ENCODE peak calls at places on chromosome 5, in seven cellular contexts. P, F, U, L, C, W and V are unnamed samples.

GRCh38 chr5:55564716-55565115 is 30.0 kb upstream of the PLPP1 start:
- DNase-seq in P (no peak), F (no peak), U (peak), L (no peak), C (no peak), W (no peak), V (no peak)

GRCh38 chr5:174987443-174988012 is 263.1 kb downstream of the MSX2 start:
- DNase-seq in P (no peak), F (no peak), U (no peak), L (no peak), C (no peak), W (no peak), V (no peak)

GRCh38 chr5:38650540-38651275 is 94.3 kb upstream of the LIFR start:
- DNase-seq in P (no peak), F (no peak), U (no peak), L (peak), C (no peak), W (peak), V (no peak)

GRCh38 chr5:130605200-130605599 is 559.9 kb downstream of the HINT1 start:
- DNase-seq in P (no peak), F (no peak), U (peak), L (peak), C (no peak), W (peak), V (no peak)

GRCh38 chr5:34570721-34571379 is 85.3 kb upstream of the RAI14 start:
- DNase-seq in P (no peak), F (no peak), U (no peak), L (peak), C (no peak), W (no peak), V (peak)

GRCh38 chr5:151578326-151579025 is 12.7 kb downstream of the FAT2 start:
- DNase-seq in P (no peak), F (no peak), U (no peak), L (no peak), C (no peak), W (no peak), V (no peak)

GRCh38 chr5:55391707-55392106 is 83.9 kb downstream of the MTREX start:
- DNase-seq in P (no peak), F (no peak), U (no peak), L (no peak), C (no peak), W (no peak), V (no peak)

GRCh38 chr5:158979290-158979689 is 120.4 kb downstream of the EBF1 start:
- DNase-seq in P (no peak), F (no peak), U (peak), L (no peak), C (no peak), W (no peak), V (no peak)

GRCh38 chr5:155631116-155631515 is 617.6 kb downstream of the KIF4B start:
- DNase-seq in P (no peak), F (no peak), U (no peak), L (peak), C (no peak), W (no peak), V (peak)

GRCh38 chr5:59760798-59761348 is 132.7 kb downstream of the PDE4D start:
- DNase-seq in P (no peak), F (no peak), U (no peak), L (peak), C (no peak), W (peak), V (peak)

GRCh38 chr5:108642170-108642906 is 105.4 kb upstream of the FER start:
- DNase-seq in P (peak), F (peak), U (peak), L (peak), C (peak), W (peak), V (peak)

GRCh38 chr5:127008300-127008975 is 21.9 kb downstream of the MARCHF3 start:
- DNase-seq in P (no peak), F (no peak), U (no peak), L (no peak), C (no peak), W (no peak), V (no peak)

GRCh38 chr5:231661-232060 is 13.5 kb downstream of the SDHA start:
- DNase-seq in P (no peak), F (no peak), U (no peak), L (no peak), C (no peak), W (no peak), V (no peak)

GRCh38 chr5:60183881-60184280 is 290.4 kb upstream of the PDE4D start:
- DNase-seq in P (no peak), F (no peak), U (no peak), L (no peak), C (no peak), W (no peak), V (no peak)

GRCh38 chr5:176441921-176442323 is 6.3 kb upstream of the FAF2 start:
- DNase-seq in P (no peak), F (no peak), U (peak), L (peak), C (no peak), W (no peak), V (no peak)

GRCh38 chr5:120464627-120465280 is 654 bp downstream of the PRR16 start:
- DNase-seq in P (peak), F (no peak), U (peak), L (peak), C (peak), W (peak), V (peak)

GRCh38 chr5:37554938-37555337 is 175.8 kb downstream of the WDR70 start:
- DNase-seq in P (no peak), F (no peak), U (peak), L (peak), C (no peak), W (peak), V (no peak)

GRCh38 chr5:62498961-62499360 is 79.7 kb upstream of the LRRC70 start:
- DNase-seq in P (no peak), F (no peak), U (no peak), L (no peak), C (no peak), W (no peak), V (no peak)

DNA sequence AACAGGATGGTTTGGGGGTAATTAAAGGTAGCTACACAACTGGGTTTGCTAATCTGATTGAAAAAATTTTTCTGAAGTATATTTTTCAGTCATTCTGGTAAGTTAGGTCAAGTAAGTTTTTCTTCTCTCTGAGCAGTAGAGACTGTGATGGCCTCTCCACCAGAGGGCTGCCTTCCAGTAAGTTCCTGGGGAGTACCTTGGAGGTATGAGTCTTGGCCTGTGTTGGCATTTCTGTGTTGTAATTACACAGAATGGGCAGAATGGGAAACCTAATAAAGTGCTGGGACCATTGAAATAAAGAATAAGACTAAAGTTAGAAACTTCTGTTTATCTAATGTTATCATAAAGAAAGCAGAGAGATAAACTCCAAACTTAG is 430.8 kb downstream of the ARHGEF28 start:
- DNase-seq in P (no peak), F (peak), U (peak), L (peak), C (no peak), W (peak), V (peak)
- TF ChIP-seq CTCF in P (no peak), F (peak), U (peak), L (peak), C (peak), W (no peak), V (peak)

GRCh38 chr5:142542906-142543305 is 143.0 kb downstream of the FGF1 start:
- DNase-seq in P (no peak), F (no peak), U (no peak), L (peak), C (no peak), W (no peak), V (peak)
- H3K4me3 ChIP-seq in P (no peak), F (no peak), U (no peak), L (no peak), C (no peak), W (no peak), V (no peak)

GRCh38 chr5:141196363-141196762 is 3.1 kb upstream of the PCDHB11 start:
- DNase-seq in P (no peak), F (no peak), U (no peak), L (no peak), C (no peak), W (no peak), V (no peak)

GRCh38 chr5:141199359-141200235 is at the start of gene PCDHB11:
- DNase-seq in P (no peak), F (peak), U (peak), L (peak), C (no peak), W (peak), V (no peak)
- TF ChIP-seq CTCF in P (no peak), F (peak), U (peak), L (no peak), C (no peak), W (peak), V (no peak)

DNA sequence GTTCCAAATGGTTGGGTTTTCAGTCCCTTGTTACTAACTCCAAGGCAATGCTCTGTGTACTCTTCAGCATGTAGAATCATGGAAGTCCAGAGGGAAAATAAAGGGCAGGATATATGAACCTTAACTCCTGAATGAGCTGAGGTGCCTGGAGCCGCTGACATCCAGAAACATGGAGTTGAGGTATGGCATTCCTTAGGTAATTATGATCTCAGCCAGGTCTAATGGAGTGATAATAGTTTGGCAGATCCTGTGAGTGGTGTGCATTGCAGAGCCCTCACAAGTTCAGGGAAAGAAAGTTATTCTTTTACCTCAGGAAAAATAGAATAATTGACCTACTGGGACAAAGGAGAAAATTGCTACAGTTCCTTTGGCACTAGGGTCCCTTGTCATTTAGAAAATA is 369.1 kb downstream of the ZNF608 start:
- DNase-seq in P (no peak), F (no peak), U (no peak), L (no peak), C (no peak), W (no peak), V (no peak)
- H3K4me3 ChIP-seq in P (no peak), F (no peak), U (no peak), L (no peak), C (no peak), W (no peak), V (no peak)

GRCh38 chr5:143734381-143734780 is 77.6 kb upstream of the HMHB1 start:
- DNase-seq in P (no peak), F (no peak), U (no peak), L (no peak), C (no peak), W (no peak), V (no peak)
- TF ChIP-seq CTCF in P (no peak), F (no peak), U (no peak), L (no peak), C (no peak), W (no peak), V (no peak)